ENCODE peak calls at places on chromosomes 12 and 14, in five cellular contexts. One of them, this sample, is unnamed.

GRCh38 chr14:96304956-96305355 is 48.9 kb downstream of the BDKRB1 start:
- DNase-seq in foreskin keratinocyte: no peak
- DNase-seq in nephron progenitor cell: peak; percentile 25
- DNase-seq in cardiac fibroblast: no peak
- DNase-seq in RWPE1: peak; percentile 5
- DNase-seq in this sample: peak; percentile 42

GRCh38 chr12:11716794-11717532 is 67.5 kb downstream of the ETV6 start:
- DNase-seq in nephron progenitor cell: no peak
- DNase-seq in cardiac fibroblast: peak; percentile 32
- DNase-seq in foreskin keratinocyte: no peak
- DNase-seq in RWPE1: no peak
- DNase-seq in this sample: no peak

GRCh38 chr14:31127690-31128089 is 79.9 kb downstream of the HECTD1 start:
- DNase-seq in foreskin keratinocyte: no peak
- DNase-seq in cardiac fibroblast: no peak
- DNase-seq in RWPE1: no peak
- DNase-seq in nephron progenitor cell: no peak
- DNase-seq in this sample: no peak

GRCh38 chr12:26112232-26112631 is 12.6 kb downstream of the BHLHE41 start:
- DNase-seq in RWPE1: no peak
- DNase-seq in foreskin keratinocyte: no peak
- DNase-seq in nephron progenitor cell: no peak
- DNase-seq in cardiac fibroblast: no peak
- DNase-seq in this sample: no peak

GRCh38 chr14:21024668-21025373 is at the start of gene NDRG2:
- DNase-seq in foreskin keratinocyte: no peak
- DNase-seq in nephron progenitor cell: peak; percentile 94
- DNase-seq in RWPE1: peak; percentile 54
- DNase-seq in cardiac fibroblast: peak; percentile 63
- DNase-seq in this sample: peak; percentile 73

GRCh38 chr12:104472748-104473147 is 16.0 kb downstream of the CHST11 start:
- DNase-seq in cardiac fibroblast: no peak
- DNase-seq in nephron progenitor cell: no peak
- DNase-seq in foreskin keratinocyte: no peak
- DNase-seq in RWPE1: no peak
- DNase-seq in this sample: no peak

GRCh38 chr12:53515291-53515680 is 8.0 kb upstream of the NPFF start:
- DNase-seq in cardiac fibroblast: no peak
- DNase-seq in nephron progenitor cell: no peak
- DNase-seq in RWPE1: no peak
- DNase-seq in foreskin keratinocyte: no peak
- DNase-seq in this sample: no peak

GRCh38 chr14:88882236-88882635 is 57.8 kb downstream of the TTC8 start:
- DNase-seq in nephron progenitor cell: no peak
- DNase-seq in foreskin keratinocyte: no peak
- DNase-seq in cardiac fibroblast: no peak
- DNase-seq in RWPE1: no peak
- DNase-seq in this sample: no peak

GRCh38 chr12:113198286-113198685 is 12.8 kb downstream of the RITA1 start:
- DNase-seq in foreskin keratinocyte: no peak
- DNase-seq in nephron progenitor cell: no peak
- DNase-seq in RWPE1: no peak
- DNase-seq in cardiac fibroblast: no peak
- DNase-seq in this sample: no peak

GRCh38 chr12:113135178-113136127 is at the start of gene RASAL1:
- DNase-seq in nephron progenitor cell: peak; percentile 73
- DNase-seq in cardiac fibroblast: no peak
- DNase-seq in foreskin keratinocyte: no peak
- DNase-seq in RWPE1: peak; percentile 67
- DNase-seq in this sample: peak; percentile 54

DNA sequence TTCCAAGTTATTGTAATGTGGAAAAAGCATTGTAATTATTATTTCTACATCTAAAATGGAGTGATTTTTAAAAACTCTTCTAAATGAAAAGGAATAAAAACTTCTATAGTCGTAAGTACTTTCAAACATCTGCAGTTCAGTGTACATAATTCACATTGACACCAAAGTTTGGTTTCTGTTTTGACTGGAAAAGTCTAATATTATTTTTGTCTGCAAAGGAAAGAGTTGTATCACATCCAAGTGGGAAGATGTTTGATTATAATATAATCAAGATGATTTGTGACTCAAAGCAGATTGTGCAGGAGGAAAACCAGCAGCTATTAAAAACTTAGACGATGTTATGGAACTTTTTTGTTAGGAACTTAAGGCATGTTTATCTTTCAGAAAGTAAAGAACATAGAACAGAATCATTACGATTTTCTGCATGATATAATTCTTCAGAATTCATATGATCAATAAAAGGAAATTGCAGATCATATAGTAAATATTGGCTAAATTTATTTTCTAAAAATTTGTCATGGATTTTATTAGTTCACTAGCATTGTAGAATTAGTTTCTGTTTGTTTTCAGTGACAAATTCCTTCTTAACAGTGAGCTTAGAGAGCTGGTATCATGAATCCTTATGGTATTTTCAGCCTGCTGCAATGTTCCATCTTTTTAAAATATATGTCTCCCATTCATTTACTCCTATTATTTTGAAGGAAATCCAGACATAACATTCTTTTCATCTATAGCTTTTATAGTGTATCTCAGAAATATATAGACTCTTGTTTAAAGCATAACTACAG is 145.8 kb downstream of the MIPOL1 start:
- DNase-seq in RWPE1: no peak
- DNase-seq in cardiac fibroblast: no peak
- DNase-seq in foreskin keratinocyte: no peak
- DNase-seq in nephron progenitor cell: no peak
- DNase-seq in this sample: no peak
- TF ChIP-seq CTCF in RWPE1: no peak
- TF ChIP-seq CTCF in cardiac fibroblast: no peak
- TF ChIP-seq CTCF in foreskin keratinocyte: no peak
- TF ChIP-seq CTCF in nephron progenitor cell: no peak
- TF ChIP-seq CTCF in this sample: no peak

GRCh38 chr12:87952850-87953249 is 76.4 kb downstream of the C12orf50 start:
- DNase-seq in cardiac fibroblast: no peak
- DNase-seq in RWPE1: no peak
- DNase-seq in foreskin keratinocyte: no peak
- DNase-seq in nephron progenitor cell: peak; percentile 5
- DNase-seq in this sample: no peak

GRCh38 chr12:87952223-87952622 is 77.0 kb downstream of the C12orf50 start:
- DNase-seq in foreskin keratinocyte: no peak
- DNase-seq in cardiac fibroblast: no peak
- DNase-seq in RWPE1: no peak
- DNase-seq in nephron progenitor cell: no peak
- DNase-seq in this sample: no peak

DNA sequence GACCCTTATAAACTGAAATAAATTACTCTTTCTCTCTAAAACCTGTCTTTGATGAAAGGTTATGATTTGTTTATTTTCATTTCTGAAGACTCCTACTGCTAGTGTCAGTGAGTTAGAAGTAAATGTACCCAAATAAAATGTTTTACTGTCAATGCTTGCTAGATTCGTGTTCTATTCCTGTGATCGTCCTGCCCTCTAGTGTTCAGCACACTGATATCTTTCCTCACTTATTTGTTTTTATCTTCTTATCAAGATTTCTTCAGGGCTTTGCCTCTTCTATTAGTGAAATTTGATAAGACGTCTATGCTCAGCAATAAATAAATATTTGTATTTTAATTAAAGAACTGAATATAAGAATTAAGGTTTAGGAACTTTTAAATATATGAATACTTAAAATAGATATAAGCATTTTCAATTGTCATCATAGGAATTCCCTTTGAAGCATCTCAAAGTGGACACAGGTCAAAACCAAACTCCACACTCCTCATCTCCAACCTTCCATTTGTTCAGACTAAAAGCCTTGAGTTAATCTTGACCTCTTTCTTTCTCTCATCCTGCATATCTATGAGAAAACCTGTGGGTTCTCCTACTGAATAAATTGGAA is 75.8 kb downstream of the C12orf50 start:
- DNase-seq in RWPE1: peak; percentile 34
- DNase-seq in cardiac fibroblast: peak; percentile 64
- DNase-seq in nephron progenitor cell: peak; percentile 26
- DNase-seq in foreskin keratinocyte: no peak
- DNase-seq in this sample: peak; percentile 19
- TF ChIP-seq CTCF in RWPE1: peak; percentile 61
- TF ChIP-seq CTCF in cardiac fibroblast: peak; percentile 38
- TF ChIP-seq CTCF in nephron progenitor cell: peak; percentile 70
- TF ChIP-seq CTCF in foreskin keratinocyte: peak; percentile 78
- TF ChIP-seq CTCF in this sample: peak; percentile 52

GRCh38 chr14:24959791-24960331 is 90.1 kb downstream of the STXBP6 start:
- DNase-seq in foreskin keratinocyte: no peak
- DNase-seq in cardiac fibroblast: no peak
- DNase-seq in nephron progenitor cell: no peak
- DNase-seq in RWPE1: no peak
- DNase-seq in this sample: no peak
- TF ChIP-seq CTCF in foreskin keratinocyte: no peak
- TF ChIP-seq CTCF in cardiac fibroblast: no peak
- TF ChIP-seq CTCF in nephron progenitor cell: no peak
- TF ChIP-seq CTCF in RWPE1: no peak
- TF ChIP-seq CTCF in this sample: no peak

GRCh38 chr14:38210587-38211257 is 3.0 kb downstream of the SSTR1 start:
- DNase-seq in RWPE1: no peak
- DNase-seq in cardiac fibroblast: peak; percentile 69
- DNase-seq in nephron progenitor cell: peak; percentile 50
- DNase-seq in foreskin keratinocyte: no peak
- DNase-seq in this sample: peak; percentile 58
- TF ChIP-seq CTCF in RWPE1: no peak
- TF ChIP-seq CTCF in cardiac fibroblast: peak; percentile 46
- TF ChIP-seq CTCF in nephron progenitor cell: no peak
- TF ChIP-seq CTCF in foreskin keratinocyte: no peak
- TF ChIP-seq CTCF in this sample: no peak

GRCh38 chr14:58826845-58827686 is 189.3 kb downstream of the DACT1 start:
- DNase-seq in RWPE1: no peak
- DNase-seq in nephron progenitor cell: no peak
- DNase-seq in foreskin keratinocyte: no peak
- DNase-seq in cardiac fibroblast: no peak
- DNase-seq in this sample: no peak
- TF ChIP-seq CTCF in RWPE1: no peak
- TF ChIP-seq CTCF in nephron progenitor cell: peak; percentile 31
- TF ChIP-seq CTCF in foreskin keratinocyte: peak; percentile 35
- TF ChIP-seq CTCF in cardiac fibroblast: peak; percentile 31
- TF ChIP-seq CTCF in this sample: peak; percentile 95

GRCh38 chr12:69676257-69677012 is 22.7 kb downstream of the BEST3 start:
- DNase-seq in RWPE1: no peak
- DNase-seq in nephron progenitor cell: no peak
- DNase-seq in cardiac fibroblast: no peak
- DNase-seq in foreskin keratinocyte: no peak
- DNase-seq in this sample: no peak
- TF ChIP-seq CTCF in RWPE1: no peak
- TF ChIP-seq CTCF in nephron progenitor cell: no peak
- TF ChIP-seq CTCF in cardiac fibroblast: no peak
- TF ChIP-seq CTCF in foreskin keratinocyte: peak; percentile 39
- TF ChIP-seq CTCF in this sample: no peak

GRCh38 chr12:65699251-65699650 is 125.0 kb upstream of the HMGA2 start:
- DNase-seq in foreskin keratinocyte: no peak
- DNase-seq in nephron progenitor cell: no peak
- DNase-seq in cardiac fibroblast: peak; percentile 81
- DNase-seq in RWPE1: peak; percentile 23
- DNase-seq in this sample: no peak
- TF ChIP-seq CTCF in foreskin keratinocyte: peak; percentile 65
- TF ChIP-seq CTCF in nephron progenitor cell: no peak
- TF ChIP-seq CTCF in cardiac fibroblast: peak; percentile 62
- TF ChIP-seq CTCF in RWPE1: peak; percentile 13
- TF ChIP-seq CTCF in this sample: no peak

DNA sequence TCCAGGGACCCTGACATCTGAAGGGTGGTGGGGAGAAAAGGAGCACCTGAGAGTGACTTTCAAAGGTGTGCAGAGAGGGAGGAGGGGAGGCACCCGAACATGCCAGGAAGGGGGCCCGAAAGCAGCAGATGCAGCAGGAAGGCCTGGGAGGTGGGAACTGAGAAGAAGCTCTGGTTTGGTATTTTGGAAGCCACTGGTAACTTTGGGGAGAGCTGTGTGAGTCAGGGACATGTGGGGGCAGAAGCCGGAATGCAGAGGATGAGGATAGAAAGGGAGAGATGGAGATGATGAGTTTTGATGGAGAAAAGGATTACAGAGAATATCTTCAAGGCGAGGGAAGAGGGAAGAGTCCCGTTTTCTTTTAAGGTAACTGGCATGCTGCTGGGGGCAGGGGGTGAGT is 50.1 kb downstream of the NRXN3 start:
- DNase-seq in foreskin keratinocyte: no peak
- DNase-seq in RWPE1: no peak
- DNase-seq in cardiac fibroblast: no peak
- DNase-seq in nephron progenitor cell: no peak
- DNase-seq in this sample: no peak
- TF ChIP-seq CTCF in foreskin keratinocyte: no peak
- TF ChIP-seq CTCF in RWPE1: no peak
- TF ChIP-seq CTCF in cardiac fibroblast: no peak
- TF ChIP-seq CTCF in nephron progenitor cell: no peak
- TF ChIP-seq CTCF in this sample: no peak

GRCh38 chr14:23633160-23633701 is 2.9 kb upstream of the DHRS2 start:
- DNase-seq in RWPE1: no peak
- DNase-seq in nephron progenitor cell: no peak
- DNase-seq in foreskin keratinocyte: no peak
- DNase-seq in cardiac fibroblast: no peak
- DNase-seq in this sample: peak; percentile 16
- TF ChIP-seq CTCF in RWPE1: no peak
- TF ChIP-seq CTCF in nephron progenitor cell: no peak
- TF ChIP-seq CTCF in foreskin keratinocyte: no peak
- TF ChIP-seq CTCF in cardiac fibroblast: no peak
- TF ChIP-seq CTCF in this sample: peak; percentile 4

This sample was measured in endothelial cell.